ENCODE peak calls at places on chromosomes 16 and 17, in eight cellular contexts. E is stomach, Z is A549, T is Peyer's patch, K is tibial nerve, U is vagina, H is prostate gland, J is esophagus squamous epithelium. C is an unnamed sample.

GRCh38 chr16:89880477-89881367 is 7.3 kb downstream of the TCF25 start:
- DNase-seq in E (no peak), Z (no peak), T (no peak), K (no peak), U (no peak), H (no peak), J (no peak), C (no peak)

GRCh38 chr17:3827124-3827773 is 18.8 kb downstream of the NCBP3 start:
- DNase-seq in E (peak), Z (peak), T (peak), K (peak), U (no peak), H (peak), J (no peak), C (peak)

GRCh38 chr17:40515491-40516041 is 14.1 kb upstream of the TNS4 start:
- DNase-seq in E (no peak), Z (no peak), T (peak), K (no peak), U (no peak), H (no peak), J (no peak), C (no peak)

GRCh38 chr16:89052824-89053724 is 40.6 kb upstream of the ACSF3 start:
- DNase-seq in E (peak), Z (peak), T (no peak), K (no peak), U (no peak), H (peak), J (no peak), C (no peak)

GRCh38 chr16:57756424-57757325 is 21.1 kb downstream of the KATNB1 start:
- DNase-seq in E (no peak), Z (no peak), T (no peak), K (no peak), U (no peak), H (no peak), J (no peak), C (no peak)

GRCh38 chr16:70250748-70251650 is 741 bp downstream of the EXOSC6 start:
- DNase-seq in E (peak), Z (peak), T (peak), K (no peak), U (no peak), H (peak), J (no peak), C (no peak)

GRCh38 chr16:84085774-84086173 is 31.0 kb downstream of the MBTPS1 start:
- DNase-seq in E (no peak), Z (no peak), T (no peak), K (no peak), U (no peak), H (no peak), J (no peak), C (no peak)

GRCh38 chr16:89026121-89026612 is 49.2 kb upstream of the CBFA2T3 start:
- DNase-seq in E (no peak), Z (no peak), T (no peak), K (no peak), U (no peak), H (no peak), J (no peak), C (no peak)

GRCh38 chr16:68478526-68479249 is 30.4 kb upstream of the SMPD3 start:
- DNase-seq in E (no peak), Z (no peak), T (no peak), K (no peak), U (no peak), H (no peak), J (no peak), C (no peak)

GRCh38 chr17:34633351-34633750 is 54.0 kb downstream of the TMEM132E start:
- DNase-seq in E (no peak), Z (no peak), T (no peak), K (no peak), U (no peak), H (no peak), J (no peak), C (no peak)

GRCh38 chr17:21463779-21464407 is 87.7 kb downstream of the KCNJ12 start:
- DNase-seq in E (no peak), Z (no peak), T (no peak), K (no peak), U (peak), H (no peak), J (no peak), C (no peak)

GRCh38 chr16:1474471-1474795 is 395 bp downstream of the CLCN7 start:
- DNase-seq in E (no peak), Z (no peak), T (no peak), K (no peak), U (no peak), H (no peak), J (no peak), C (no peak)

GRCh38 chr16:29876578-29877249 is 13.7 kb upstream of the CDIPT start:
- DNase-seq in E (no peak), Z (no peak), T (peak), K (no peak), U (no peak), H (no peak), J (no peak), C (no peak)

GRCh38 chr16:88456356-88457292 is 3.5 kb downstream of the ZFPM1 start:
- DNase-seq in E (no peak), Z (no peak), T (peak), K (no peak), U (no peak), H (no peak), J (no peak), C (no peak)

GRCh38 chr16:67384778-67385510 is 8.4 kb downstream of the TPPP3 start:
- DNase-seq in E (no peak), Z (no peak), T (no peak), K (no peak), U (no peak), H (no peak), J (no peak), C (no peak)

GRCh38 chr17:37458805-37459204 is 30.9 kb upstream of the DUSP14 start:
- DNase-seq in E (no peak), Z (peak), T (no peak), K (no peak), U (no peak), H (no peak), J (no peak), C (no peak)

GRCh38 chr17:17345686-17346427 is 42.7 kb downstream of the NT5M start:
- DNase-seq in E (peak), Z (no peak), T (no peak), K (no peak), U (no peak), H (no peak), J (no peak), C (no peak)

GRCh38 chr17:9204623-9205329 is 183.5 kb downstream of the NTN1 start:
- DNase-seq in E (no peak), Z (no peak), T (no peak), K (no peak), U (no peak), H (no peak), J (no peak), C (no peak)

GRCh38 chr17:4189280-4189679 is 46.3 kb downstream of the CYB5D2 start:
- DNase-seq in E (no peak), Z (no peak), T (no peak), K (no peak), U (no peak), H (no peak), J (no peak), C (no peak)

GRCh38 chr16:58402796-58403195 is 10.5 kb downstream of the GINS3 start:
- DNase-seq in E (no peak), Z (no peak), T (no peak), K (no peak), U (no peak), H (no peak), J (no peak), C (no peak)

GRCh38 chr16:81720973-81721907 is 57.9 kb upstream of the PLCG2 start:
- DNase-seq in E (no peak), Z (no peak), T (no peak), K (no peak), U (no peak), H (no peak), J (no peak), C (no peak)

GRCh38 chr17:5676012-5676411 is 91.7 kb upstream of the NLRP1 start:
- DNase-seq in E (no peak), Z (no peak), T (no peak), K (no peak), U (no peak), H (no peak), J (no peak), C (no peak)

GRCh38 chr16:19997264-19997663 is 76.4 kb downstream of the GPR139 start:
- DNase-seq in E (no peak), Z (no peak), T (no peak), K (no peak), U (no peak), H (no peak), J (no peak), C (no peak)

GRCh38 chr17:63675607-63676539 is 24.1 kb downstream of the LIMD2 start:
- DNase-seq in E (peak), Z (peak), T (peak), K (peak), U (no peak), H (peak), J (no peak), C (peak)

GRCh38 chr16:10202650-10203049 is 20.4 kb upstream of the GRIN2A start:
- DNase-seq in E (no peak), Z (no peak), T (no peak), K (no peak), U (no peak), H (no peak), J (no peak), C (no peak)

GRCh38 chr16:56625140-56625942 is at the start of gene MT1E:
- DNase-seq in E (peak), Z (no peak), T (no peak), K (peak), U (no peak), H (peak), J (no peak), C (peak)

GRCh38 chr16:49645263-49645662 is 210.6 kb downstream of the ZNF423 start:
- DNase-seq in E (no peak), Z (no peak), T (no peak), K (no peak), U (no peak), H (no peak), J (no peak), C (no peak)

GRCh38 chr17:29573558-29573870 is 5.0 kb downstream of the TP53I13 start:
- DNase-seq in E (no peak), Z (no peak), T (no peak), K (no peak), U (no peak), H (no peak), J (no peak), C (no peak)

GRCh38 chr17:17732892-17733670 is 51.8 kb downstream of the RAI1 start:
- DNase-seq in E (peak), Z (peak), T (no peak), K (no peak), U (no peak), H (peak), J (no peak), C (no peak)

GRCh38 chr17:29241015-29241963 is 5.4 kb upstream of the CRYBA1 start:
- DNase-seq in E (no peak), Z (peak), T (no peak), K (no peak), U (no peak), H (no peak), J (no peak), C (no peak)

GRCh38 chr17:42459983-42460300 is 1.3 kb downstream of the ATP6V0A1 start:
- DNase-seq in E (no peak), Z (peak), T (no peak), K (no peak), U (no peak), H (no peak), J (no peak), C (no peak)

GRCh38 chr17:62790554-62790953 is 17.6 kb downstream of the MARCHF10 start:
- DNase-seq in E (no peak), Z (peak), T (no peak), K (no peak), U (no peak), H (no peak), J (no peak), C (no peak)

GRCh38 chr17:32625971-32626370 is 139.2 kb downstream of the CDK5R1 start:
- DNase-seq in E (peak), Z (no peak), T (no peak), K (no peak), U (no peak), H (no peak), J (no peak), C (no peak)

GRCh38 chr17:33674685-33675084 is 381.6 kb upstream of the ASIC2 start:
- DNase-seq in E (peak), Z (peak), T (no peak), K (peak), U (no peak), H (peak), J (no peak), C (peak)

GRCh38 chr16:88469615-88470395 is 16.7 kb downstream of the ZFPM1 start:
- DNase-seq in E (no peak), Z (no peak), T (peak), K (no peak), U (no peak), H (no peak), J (no peak), C (no peak)

GRCh38 chr16:3157229-3158013 is 22.6 kb downstream of the ZNF213 start:
- DNase-seq in E (peak), Z (peak), T (no peak), K (peak), U (no peak), H (peak), J (no peak), C (peak)

GRCh38 chr16:62965831-62966230 is 929.6 kb upstream of the CDH8 start:
- DNase-seq in E (no peak), Z (no peak), T (no peak), K (no peak), U (no peak), H (no peak), J (no peak), C (no peak)

GRCh38 chr17:9568957-9569588 is 6.5 kb downstream of the STX8 start:
- DNase-seq in E (no peak), Z (no peak), T (no peak), K (no peak), U (no peak), H (no peak), J (no peak), C (no peak)

GRCh38 chr16:85755929-85756768 is 5.3 kb upstream of the C16orf74 start:
- DNase-seq in E (no peak), Z (no peak), T (peak), K (no peak), U (no peak), H (no peak), J (no peak), C (no peak)

GRCh38 chr17:79921411-79922160 is 82.3 kb upstream of the CBX4 start:
- DNase-seq in E (no peak), Z (no peak), T (no peak), K (no peak), U (no peak), H (no peak), J (no peak), C (no peak)
- H3K4me3 ChIP-seq in E (peak), Z (no peak), T (peak), K (no peak), U (no peak), H (no peak), J (no peak), C (no peak)

GRCh38 chr17:7438050-7438614 is 1.2 kb upstream of the FGF11 start:
- DNase-seq in E (peak), Z (no peak), T (peak), K (peak), U (no peak), H (peak), J (no peak), C (peak)

GRCh38 chr17:7438656-7439460 is 454 bp upstream of the FGF11 start:
- DNase-seq in E (no peak), Z (no peak), T (no peak), K (no peak), U (no peak), H (no peak), J (no peak), C (no peak)

GRCh38 chr17:7435676-7436555 is 681 bp downstream of the TMEM102 start:
- DNase-seq in E (peak), Z (peak), T (peak), K (no peak), U (no peak), H (peak), J (no peak), C (no peak)

GRCh38 chr17:7437369-7437863 is 1.9 kb upstream of the FGF11 start:
- DNase-seq in E (no peak), Z (no peak), T (no peak), K (no peak), U (no peak), H (no peak), J (no peak), C (no peak)

GRCh38 chr17:7436556-7437368 is 1.5 kb downstream of the TMEM102 start:
- DNase-seq in E (peak), Z (peak), T (peak), K (no peak), U (no peak), H (peak), J (no peak), C (peak)
- TF ChIP-seq CTCF in E (no peak), Z (peak), T (peak), K (peak), U (peak), H (peak), J (peak), C (peak)

DNA sequence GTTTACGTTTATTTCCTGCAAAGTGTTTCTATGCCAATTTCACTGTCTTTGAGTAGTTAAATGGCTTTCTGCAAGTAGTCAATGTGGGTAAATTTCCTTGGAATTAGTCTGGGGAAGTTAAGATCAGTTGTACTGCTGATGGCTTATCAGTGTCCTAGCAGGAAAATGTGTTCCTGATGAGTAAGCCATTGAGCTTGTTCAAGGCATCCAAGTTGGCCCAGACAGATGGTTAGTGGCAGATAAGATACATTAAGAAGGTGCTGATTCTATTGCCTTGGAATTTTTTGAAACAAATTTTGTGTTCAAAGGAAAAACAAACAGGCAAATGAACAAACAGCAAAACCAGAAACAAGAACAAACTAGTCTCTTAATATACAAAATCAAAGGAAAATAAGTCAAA is 258.4 kb downstream of the MAP2K6 start:
- DNase-seq in E (no peak), Z (peak), T (no peak), K (no peak), U (no peak), H (no peak), J (no peak), C (no peak)
- TF ChIP-seq POLR2A in E (no peak), Z (no peak), T (no peak), K (no peak), U (no peak), H (no peak), J (no peak), C (no peak)

GRCh38 chr16:86868070-86868469 is 289.7 kb downstream of the FOXL1 start:
- DNase-seq in E (no peak), Z (no peak), T (no peak), K (no peak), U (no peak), H (no peak), J (no peak), C (no peak)

GRCh38 chr16:86872126-86872525 is 293.8 kb downstream of the FOXL1 start:
- DNase-seq in E (no peak), Z (no peak), T (no peak), K (no peak), U (no peak), H (no peak), J (no peak), C (no peak)

GRCh38 chr16:86868746-86869145 is 290.4 kb downstream of the FOXL1 start:
- DNase-seq in E (no peak), Z (no peak), T (no peak), K (no peak), U (no peak), H (no peak), J (no peak), C (no peak)

GRCh38 chr16:86866986-86867722 is 288.8 kb downstream of the FOXL1 start:
- DNase-seq in E (no peak), Z (no peak), T (no peak), K (no peak), U (no peak), H (no peak), J (no peak), C (no peak)

DNA sequence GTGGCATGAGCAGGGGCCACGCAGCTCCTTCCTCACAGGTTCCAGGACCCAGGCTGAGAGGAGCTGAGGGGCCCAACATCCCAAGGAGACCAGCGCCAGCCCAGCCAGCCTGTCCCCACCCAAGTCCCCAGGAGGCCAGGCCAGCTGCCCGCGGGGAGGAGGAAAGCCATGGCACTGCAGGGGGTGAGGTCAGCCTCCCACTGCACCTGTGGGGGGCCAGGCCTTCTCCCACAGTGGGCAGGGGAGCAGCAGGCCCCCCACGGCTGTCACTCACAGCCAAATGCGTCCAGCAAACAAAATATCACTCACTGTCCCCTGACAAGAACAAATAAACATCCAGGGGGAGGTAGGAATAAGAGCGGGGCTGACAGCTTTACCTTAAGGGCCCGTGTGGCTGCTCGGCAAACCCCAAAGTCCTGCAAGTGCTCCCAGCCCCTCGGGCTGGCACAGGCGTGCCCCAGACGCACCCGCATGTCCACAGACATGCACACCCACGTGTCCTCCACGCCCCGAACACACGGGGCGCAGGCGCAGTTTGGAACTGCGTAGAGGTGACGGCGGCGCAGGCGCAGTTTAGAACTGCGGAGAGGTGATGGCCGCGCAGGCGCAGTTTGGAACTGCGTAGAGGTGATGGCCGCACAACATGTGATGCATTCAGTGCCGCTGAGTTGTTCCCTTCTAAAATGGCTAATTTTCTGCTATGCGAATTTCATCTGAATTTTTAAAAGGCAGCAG is 291.1 kb downstream of the FOXL1 start:
- DNase-seq in E (no peak), Z (no peak), T (no peak), K (no peak), U (no peak), H (no peak), J (no peak), C (no peak)
- H3K4me3 ChIP-seq in E (no peak), Z (no peak), T (no peak), K (no peak), U (no peak), H (no peak), J (no peak), C (no peak)

DNA sequence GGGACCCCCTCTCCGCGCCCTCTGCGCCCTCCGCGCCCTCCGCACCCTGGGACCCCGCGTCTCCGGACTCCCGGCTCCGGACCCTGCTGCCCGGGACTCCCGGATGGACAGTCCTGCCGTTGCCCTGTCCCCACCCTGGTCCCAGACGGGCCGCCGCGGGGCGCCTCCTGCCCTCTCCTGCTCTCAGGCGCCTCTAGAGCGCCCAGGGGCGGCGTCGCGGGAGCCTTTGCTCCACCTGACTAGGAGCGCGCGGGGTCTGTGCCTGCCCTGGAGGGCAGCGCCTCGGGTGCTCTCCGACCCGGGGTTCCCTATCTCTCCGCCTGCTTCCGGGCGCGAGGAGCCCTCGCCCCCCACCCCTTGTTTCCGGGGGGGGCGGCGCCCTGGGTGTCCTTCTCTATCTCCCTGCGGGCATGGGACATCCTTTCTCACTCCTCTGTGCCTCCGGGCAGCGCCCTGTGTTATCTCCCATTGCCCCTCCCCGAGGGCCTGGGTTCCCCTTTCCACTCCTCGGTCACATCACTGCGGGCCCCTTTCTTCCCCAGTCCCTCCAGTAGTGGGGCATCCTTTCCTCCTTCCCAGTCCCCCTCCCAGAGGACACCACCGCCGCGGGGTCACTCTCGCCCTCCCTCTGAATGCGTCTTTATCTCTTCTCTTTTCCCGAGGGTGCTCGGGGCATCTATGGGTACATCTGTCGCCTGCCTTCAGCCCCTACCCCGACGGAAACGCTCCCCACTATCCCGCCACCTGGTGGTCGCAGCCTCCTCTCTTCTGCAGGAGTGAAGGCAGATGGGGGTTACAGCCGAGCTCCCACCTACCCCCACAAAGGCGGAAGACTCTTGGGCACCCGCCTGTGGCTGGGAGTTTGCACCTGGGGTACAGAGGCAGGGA is 865 bp downstream of the PRKCB start:
- DNase-seq in E (peak), Z (no peak), T (peak), K (no peak), U (no peak), H (no peak), J (no peak), C (no peak)
- TF ChIP-seq CTCF in E (no peak), Z (no peak), T (no peak), K (no peak), U (no peak), H (no peak), J (no peak), C (no peak)

C was measured in uterus.